ENCODE peak calls at places on chromosomes 7 and 10, in nine cellular contexts. M is aorta, S is HS-27A, X is chondrocyte, Z is globus pallidus, P is fibroblast of pulmonary artery, V is T-helper 2 cell, F is astrocyte of the hippocampus, K is mucosa of descending colon. D is an unnamed sample.
A peak's percentile ranks its signal among the peaks of the same experiment; 100 is the strongest.

GRCh38 chr7:9106747-9107146 is 673.3 kb downstream of the NXPH1 start:
- DNase-seq in M (no peak), S (no peak), X (no peak), Z (no peak), P (no peak), V (no peak), F (no peak), K (no peak), D (no peak)

GRCh38 chr7:33952824-33953223 is 47.5 kb downstream of the BMPER start:
- DNase-seq in M (no peak), S (no peak), X (no peak), Z (no peak), P (no peak), V (no peak), F (peak; percentile 51), K (no peak), D (no peak)

GRCh38 chr7:1503390-1503789 is 799 bp downstream of the INTS1 start:
- DNase-seq in M (no peak), S (no peak), X (no peak), Z (no peak), P (no peak), V (no peak), F (no peak), K (peak; percentile 43), D (no peak)

GRCh38 chr7:13898957-13899670 is 90.4 kb downstream of the ETV1 start:
- DNase-seq in M (no peak), S (no peak), X (no peak), Z (no peak), P (no peak), V (no peak), F (no peak), K (no peak), D (no peak)

GRCh38 chr7:111510584-111511378 is 51.5 kb downstream of the IMMP2L start:
- DNase-seq in M (no peak), S (no peak), X (no peak), Z (no peak), P (no peak), V (no peak), F (no peak), K (no peak), D (no peak)

GRCh38 chr10:77036993-77037734 is 600.4 kb downstream of the KCNMA1 start:
- DNase-seq in M (no peak), S (no peak), X (no peak), Z (no peak), P (peak; percentile 7), V (peak; percentile 33), F (peak; percentile 22), K (no peak), D (no peak)

GRCh38 chr7:129423700-129424410 is 10.4 kb upstream of the STRIP2 start:
- DNase-seq in M (no peak), S (no peak), X (no peak), Z (no peak), P (peak; percentile 61), V (no peak), F (no peak), K (no peak), D (no peak)

GRCh38 chr7:147563669-147564068 is 1026.9 kb upstream of the C7orf33 start:
- DNase-seq in M (no peak), S (no peak), X (no peak), Z (no peak), P (no peak), V (no peak), F (no peak), K (no peak), D (no peak)

GRCh38 chr10:59907918-59908807 is 1.8 kb upstream of the CCDC6 start:
- DNase-seq in M (no peak), S (peak; percentile 29), X (no peak), Z (peak; percentile 76), P (peak; percentile 92), V (peak; percentile 84), F (peak; percentile 93), K (no peak), D (peak; percentile 60)

GRCh38 chr7:43508434-43508833 is 74.5 kb upstream of the STK17A start:
- DNase-seq in M (no peak), S (no peak), X (no peak), Z (no peak), P (no peak), V (no peak), F (no peak), K (no peak), D (no peak)

GRCh38 chr10:35874326-35875070 is 232.4 kb upstream of the FZD8 start:
- DNase-seq in M (no peak), S (no peak), X (no peak), Z (no peak), P (peak; percentile 5), V (no peak), F (no peak), K (no peak), D (no peak)

GRCh38 chr7:51034531-51035264 is 252.0 kb upstream of the GRB10 start:
- DNase-seq in M (no peak), S (no peak), X (no peak), Z (peak; percentile 32), P (peak; percentile 46), V (no peak), F (peak; percentile 89), K (no peak), D (no peak)

GRCh38 chr7:1531979-1532455 is 1.5 kb downstream of the MAFK start:
- DNase-seq in M (no peak), S (no peak), X (no peak), Z (no peak), P (peak; percentile 28), V (no peak), F (no peak), K (peak; percentile 56), D (no peak)

GRCh38 chr7:44329081-44329480 is 3.7 kb upstream of the CAMK2B start:
- DNase-seq in M (no peak), S (no peak), X (no peak), Z (no peak), P (no peak), V (no peak), F (no peak), K (no peak), D (no peak)

GRCh38 chr10:127925471-127926207 is 18.7 kb downstream of the PTPRE start:
- DNase-seq in M (no peak), S (no peak), X (no peak), Z (no peak), P (no peak), V (no peak), F (no peak), K (no peak), D (no peak)

GRCh38 chr7:29987083-29987482 is 2.5 kb downstream of the SCRN1 start:
- DNase-seq in M (no peak), S (no peak), X (no peak), Z (no peak), P (peak; percentile 34), V (no peak), F (peak; percentile 20), K (no peak), D (no peak)

D was measured in lower lobe of right lung.